ENCODE peak calls at places on chromosomes 5 and 9, in four cellular contexts. J is fibroblast of the aortic adventitia, U is AG04450, L is hepatocyte. A is an unnamed sample.

GRCh38 chr9:86843182-86843581 is 104.1 kb downstream of the GAS1 start:
- DNase-seq in U (no peak), J (peak), L (peak), A (no peak)

GRCh38 chr9:133129001-133129799 is 8.2 kb upstream of the RALGDS start:
- DNase-seq in U (no peak), J (no peak), L (no peak), A (no peak)

GRCh38 chr5:112795944-112796678 is 58.4 kb downstream of the APC start:
- DNase-seq in L (no peak), J (no peak), U (no peak), A (peak)

GRCh38 chr5:168347786-168348414 is 56.5 kb downstream of the WWC1 start:
- DNase-seq in U (no peak), J (no peak), L (no peak), A (no peak)

GRCh38 chr5:52657231-52657645 is 130.5 kb upstream of the ITGA1 start:
- DNase-seq in J (peak), L (peak), U (peak), A (peak)

GRCh38 chr9:78940121-78940855 is 631.5 kb upstream of the TLE4 start:
- DNase-seq in L (no peak), J (no peak), U (no peak), A (no peak)

GRCh38 chr5:45521067-45521466 is 175.1 kb downstream of the HCN1 start:
- DNase-seq in J (no peak), U (no peak), L (peak), A (peak)

GRCh38 chr9:91458905-91459304 is 35.3 kb upstream of the NFIL3 start:
- DNase-seq in U (no peak), L (no peak), J (no peak), A (no peak)

GRCh38 chr5:132202711-132203463 is 24.8 kb downstream of the P4HA2 start:
- DNase-seq in L (no peak), U (no peak), J (no peak), A (no peak)

GRCh38 chr5:142977363-142978051 is 207.3 kb downstream of the ARHGAP26 start:
- DNase-seq in U (peak), J (peak), L (no peak), A (peak)

GRCh38 chr9:91071185-91071990 is 269.8 kb downstream of the SYK start:
- DNase-seq in U (peak), J (peak), L (peak), A (peak)

GRCh38 chr5:38420691-38421395 is 135.6 kb downstream of the LIFR start:
- DNase-seq in U (peak), J (peak), L (peak), A (peak)

GRCh38 chr9:86082870-86083269 is 16.5 kb downstream of the GOLM1 start:
- DNase-seq in J (peak), U (no peak), L (no peak), A (no peak)

GRCh38 chr5:143573568-143574170 is 170.2 kb upstream of the NR3C1 start:
- DNase-seq in U (no peak), L (no peak), J (no peak), A (no peak)

GRCh38 chr5:137036630-137037029 is 462.5 kb downstream of the SPOCK1 start:
- DNase-seq in L (no peak), J (no peak), U (no peak), A (no peak)

GRCh38 chr5:159971931-159972461 is 36.9 kb upstream of the TTC1 start:
- DNase-seq in J (no peak), L (peak), U (no peak), A (peak)

GRCh38 chr9:136824496-136825225 is 16.9 kb downstream of the RABL6 start:
- DNase-seq in J (no peak), L (no peak), U (no peak), A (no peak)

GRCh38 chr5:124436294-124436693 is 310.1 kb downstream of the ZNF608 start:
- DNase-seq in U (no peak), J (peak), L (no peak), A (peak)

GRCh38 chr5:174386306-174386705 is 338.1 kb upstream of the MSX2 start:
- DNase-seq in J (peak), U (no peak), L (no peak), A (peak)

GRCh38 chr5:14745753-14746152 is 81.2 kb downstream of the OTULIN start:
- DNase-seq in U (no peak), J (no peak), L (no peak), A (no peak)

GRCh38 chr5:14270212-14270702 is 127.1 kb downstream of the TRIO start:
- DNase-seq in J (peak), U (no peak), L (peak), A (peak)

GRCh38 chr5:84072339-84072738 is 312.3 kb downstream of the EDIL3 start:
- DNase-seq in J (no peak), U (no peak), L (no peak), A (no peak)

GRCh38 chr5:42404366-42404765 is 18.9 kb upstream of the GHR start:
- DNase-seq in L (no peak), U (no peak), J (no peak), A (no peak)

GRCh38 chr5:159987031-159987674 is 21.8 kb upstream of the TTC1 start:
- DNase-seq in J (peak), L (peak), U (no peak), A (peak)

GRCh38 chr9:138069731-138070456 is 192.3 kb downstream of the CACNA1B start:
- DNase-seq in L (no peak), J (no peak), U (no peak), A (no peak)

GRCh38 chr9:121780177-121780576 is 128.7 kb downstream of the DAB2IP start:
- DNase-seq in L (no peak), U (no peak), J (no peak), A (no peak)

DNA sequence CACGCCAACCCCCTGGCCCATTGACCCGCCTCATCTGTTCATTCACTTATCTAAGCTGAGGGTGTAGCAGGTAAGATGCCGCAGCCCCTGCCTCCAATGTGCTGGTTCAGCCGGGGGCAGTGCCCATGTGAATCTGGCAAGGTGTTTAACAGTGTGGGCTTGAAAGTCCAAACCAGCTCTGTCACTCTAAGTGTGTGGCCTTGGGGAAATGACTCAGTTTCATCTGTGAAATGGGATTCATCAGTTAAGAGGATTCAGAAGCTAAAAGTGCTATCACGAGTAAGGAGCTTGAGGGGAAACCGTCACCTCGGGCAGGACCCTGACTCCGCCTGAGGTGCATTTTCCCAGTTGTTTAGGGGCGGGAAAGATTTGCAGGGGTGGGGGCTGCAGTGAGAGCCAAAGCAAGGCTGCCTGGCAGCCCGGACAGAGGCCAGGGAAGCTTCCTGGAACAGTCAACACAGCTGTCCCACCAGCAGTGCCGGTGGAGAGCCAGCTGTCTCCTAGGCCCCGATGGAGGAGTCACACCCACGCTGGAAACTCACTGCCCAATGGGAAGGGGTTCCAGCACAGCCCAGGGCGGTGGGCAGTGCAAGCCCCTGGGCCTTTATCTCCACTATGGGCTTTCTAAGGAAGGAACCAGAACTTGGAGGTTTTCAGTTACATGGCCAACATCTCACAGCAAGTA is 9.7 kb upstream of the URM1 start:
- DNase-seq in J (no peak), U (no peak), L (no peak), A (no peak)
- H3K4me3 ChIP-seq in J (no peak), U (peak), L (no peak), A (no peak)

GRCh38 chr5:127871448-127872153 is 168.4 kb downstream of the CCDC192 start:
- DNase-seq in U (no peak), J (peak), L (no peak), A (no peak)
- H3K4me3 ChIP-seq in U (no peak), J (no peak), L (no peak), A (no peak)

GRCh38 chr9:101029300-101030021 is 934 bp downstream of the PLPPR1 start:
- DNase-seq in L (peak), J (no peak), U (no peak), A (no peak)

GRCh38 chr9:101028346-101029299 is at the start of gene PLPPR1:
- DNase-seq in L (peak), J (peak), U (no peak), A (peak)

GRCh38 chr9:101026824-101027223 is 1.7 kb upstream of the PLPPR1 start:
- DNase-seq in U (no peak), L (no peak), J (no peak), A (no peak)

GRCh38 chr9:101027246-101027645 is 1.3 kb upstream of the PLPPR1 start:
- DNase-seq in L (no peak), J (no peak), U (no peak), A (no peak)

DNA sequence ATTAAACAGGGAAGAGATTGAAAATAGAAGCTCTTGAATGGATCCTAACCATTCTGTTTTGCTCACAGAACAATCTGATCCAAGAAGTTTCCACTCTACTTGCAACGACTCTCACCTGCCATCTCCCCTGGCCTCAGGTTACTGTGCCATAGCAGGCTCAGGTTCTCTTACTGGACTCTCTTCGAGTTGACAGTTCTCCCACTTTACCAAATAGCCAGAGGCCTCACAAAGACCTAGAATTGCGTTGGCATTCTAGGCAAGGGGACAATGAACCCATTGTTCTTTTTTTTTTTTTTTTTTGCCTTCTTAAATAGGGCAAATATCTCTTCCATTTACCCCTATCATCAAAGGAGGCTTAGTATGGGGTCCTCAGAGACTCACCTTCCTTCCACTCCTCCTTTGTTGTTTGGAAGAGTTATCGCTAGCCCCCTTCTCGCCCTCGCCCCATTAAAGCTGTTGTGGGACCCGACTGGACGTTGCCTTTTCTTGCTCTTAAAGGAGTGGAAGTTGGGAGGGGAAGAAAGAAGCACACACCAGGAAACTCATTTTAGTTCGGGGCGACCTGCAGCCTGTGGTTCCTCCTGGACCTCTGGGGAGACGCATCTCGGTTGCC is 688 bp upstream of the PLPPR1 start:
- DNase-seq in L (no peak), U (no peak), J (no peak), A (no peak)
- H3K4me3 ChIP-seq in L (peak), U (peak), J (peak), A (no peak)

GRCh38 chr5:134090482-134090881 is 24.0 kb upstream of the TCF7 start:
- DNase-seq in U (no peak), L (no peak), J (no peak), A (no peak)
- H3K4me3 ChIP-seq in U (no peak), L (no peak), J (no peak), A (no peak)

GRCh38 chr5:56277573-56277972 is 44.4 kb upstream of the ANKRD55 start:
- DNase-seq in J (no peak), U (no peak), L (no peak), A (no peak)

GRCh38 chr5:56270058-56270457 is 36.9 kb upstream of the ANKRD55 start:
- DNase-seq in U (no peak), J (no peak), L (no peak), A (no peak)

GRCh38 chr5:56270568-56271392 is 37.6 kb upstream of the ANKRD55 start:
- DNase-seq in U (peak), J (peak), L (peak), A (peak)

GRCh38 chr5:56272765-56273164 is 39.6 kb upstream of the ANKRD55 start:
- DNase-seq in L (no peak), U (no peak), J (no peak), A (no peak)

GRCh38 chr5:56273376-56274005 is 40.4 kb upstream of the ANKRD55 start:
- DNase-seq in J (no peak), U (no peak), L (no peak), A (no peak)
- H3K4me3 ChIP-seq in J (no peak), U (no peak), L (no peak), A (no peak)

GRCh38 chr5:147509041-147509709 is 693 bp downstream of the DPYSL3 start:
- DNase-seq in J (peak), L (peak), U (no peak), A (peak)

GRCh38 chr5:147509710-147510651 is at the start of gene DPYSL3:
- DNase-seq in L (peak), U (peak), J (peak), A (peak)

GRCh38 chr5:147510885-147511284 is 1.0 kb upstream of the DPYSL3 start:
- DNase-seq in U (no peak), J (no peak), L (no peak), A (no peak)

GRCh38 chr5:147507480-147508126 is 2.3 kb downstream of the DPYSL3 start:
- DNase-seq in J (peak), L (no peak), U (no peak), A (peak)

GRCh38 chr5:147508711-147509040 is 1.2 kb downstream of the DPYSL3 start:
- DNase-seq in L (no peak), U (no peak), J (peak), A (no peak)
- H3K4me3 ChIP-seq in L (peak), U (peak), J (peak), A (peak)

GRCh38 chr9:131010482-131011273 is 1.7 kb downstream of the LAMC3 start:
- DNase-seq in J (no peak), U (no peak), L (no peak), A (no peak)

GRCh38 chr9:131008086-131008485 is 888 bp upstream of the LAMC3 start:
- DNase-seq in L (no peak), U (no peak), J (no peak), A (no peak)

GRCh38 chr9:131008909-131009618 is at the start of gene LAMC3:
- DNase-seq in L (peak), U (no peak), J (no peak), A (no peak)

GRCh38 chr9:131006601-131007000 is 2.4 kb upstream of the LAMC3 start:
- DNase-seq in J (no peak), U (no peak), L (no peak), A (no peak)

DNA sequence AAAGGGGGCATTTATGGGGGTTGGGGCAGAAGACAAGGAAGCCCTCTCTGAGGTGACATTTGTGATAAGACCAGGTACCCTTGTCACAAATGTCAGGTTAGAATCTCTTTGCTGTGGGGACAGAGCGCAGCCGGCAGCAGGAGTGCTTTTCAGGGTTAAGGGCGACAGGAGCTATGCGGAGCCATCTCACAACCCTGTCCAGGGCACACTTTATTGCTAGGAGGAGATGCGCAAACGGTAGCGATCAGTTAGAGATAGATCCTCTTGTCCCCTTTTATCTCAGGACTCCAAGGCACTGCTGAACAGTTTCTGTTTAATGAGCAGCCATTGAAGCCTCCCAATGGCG is 438 bp upstream of the LAMC3 start:
- DNase-seq in U (no peak), L (no peak), J (no peak), A (no peak)
- H3K4me3 ChIP-seq in U (peak), L (no peak), J (peak), A (peak)

GRCh38 chr9:124299519-124300090 is 41.9 kb downstream of the NEK6 start:
- DNase-seq in L (no peak), J (peak), U (no peak), A (peak)

GRCh38 chr9:124297915-124298645 is 40.3 kb downstream of the NEK6 start:
- DNase-seq in J (no peak), U (no peak), L (no peak), A (no peak)

GRCh38 chr9:124297553-124297905 is 39.8 kb downstream of the NEK6 start:
- DNase-seq in J (peak), L (peak), U (peak), A (peak)

GRCh38 chr9:124300312-124300711 is 42.6 kb downstream of the NEK6 start:
- DNase-seq in U (no peak), L (no peak), J (no peak), A (no peak)

GRCh38 chr9:124298646-124299235 is 41.0 kb downstream of the NEK6 start:
- DNase-seq in J (no peak), L (no peak), U (no peak), A (peak)
- H3K4me3 ChIP-seq in J (no peak), L (no peak), U (no peak), A (no peak)